ENCODE peak calls at places on chromosomes 7 and 10, in four cellular contexts. C is spleen, T is uterus, G is GM12891. B is an unnamed sample.

GRCh38 chr10:37566336-37566735 is 291.1 kb downstream of the ZNF248 start:
- DNase-seq in C (no peak), T (no peak), G (no peak), B (no peak)

GRCh38 chr10:59622320-59622901 is 87.2 kb downstream of the SLC16A9 start:
- DNase-seq in C (no peak), T (peak), G (no peak), B (peak)

GRCh38 chr7:43112941-43113621 is 634 bp downstream of the HECW1 start:
- DNase-seq in C (no peak), T (peak), G (peak), B (no peak)

GRCh38 chr7:4430227-4430626 is 251.9 kb upstream of the FOXK1 start:
- DNase-seq in C (no peak), T (no peak), G (no peak), B (no peak)

GRCh38 chr10:71342850-71343773 is 24.1 kb downstream of the SLC29A3 start:
- DNase-seq in C (no peak), T (no peak), G (no peak), B (peak)

GRCh38 chr7:100679129-100679926 is 5.8 kb downstream of the GNB2 start:
- DNase-seq in C (peak), T (no peak), G (peak), B (no peak)

GRCh38 chr7:104956753-104957450 is 57.1 kb upstream of the KMT2E start:
- DNase-seq in C (no peak), T (no peak), G (peak), B (no peak)

GRCh38 chr7:155590215-155591023 is 44.1 kb upstream of the CNPY1 start:
- DNase-seq in C (peak), T (no peak), G (no peak), B (peak)

GRCh38 chr7:70043139-70043538 is 444.9 kb downstream of the AUTS2 start:
- DNase-seq in C (no peak), T (no peak), G (no peak), B (no peak)

GRCh38 chr7:137032436-137032835 is 164.0 kb downstream of the CHRM2 start:
- DNase-seq in C (no peak), T (no peak), G (no peak), B (no peak)

GRCh38 chr7:55912748-55913158 is 25.5 kb downstream of the ZNF713 start:
- DNase-seq in C (no peak), T (no peak), G (no peak), B (no peak)

GRCh38 chr7:66939325-66939724 is 18.3 kb downstream of the TMEM248 start:
- DNase-seq in C (no peak), T (no peak), G (no peak), B (no peak)

GRCh38 chr10:126135177-126135576 is 238.8 kb downstream of the FANK1 start:
- DNase-seq in C (no peak), T (no peak), G (no peak), B (no peak)

GRCh38 chr7:39921505-39922250 is 28.4 kb upstream of the CDK13 start:
- DNase-seq in C (no peak), T (no peak), G (no peak), B (no peak)

GRCh38 chr10:122504551-122504950 is 43.2 kb downstream of the HTRA1 start:
- DNase-seq in C (no peak), T (peak), G (no peak), B (no peak)

GRCh38 chr7:38317457-38318037 is 44.1 kb upstream of the TARP start:
- DNase-seq in C (peak), T (no peak), G (no peak), B (no peak)

GRCh38 chr10:60291354-60291930 is 98.2 kb downstream of the ANK3 start:
- DNase-seq in C (no peak), T (no peak), G (no peak), B (no peak)

GRCh38 chr7:84216477-84216876 is 21.9 kb upstream of the SEMA3A start:
- DNase-seq in C (no peak), T (no peak), G (no peak), B (no peak)

GRCh38 chr7:46389131-46389530 is 468.1 kb upstream of the IGFBP3 start:
- DNase-seq in C (no peak), T (no peak), G (no peak), B (no peak)

GRCh38 chr10:123101844-123102243 is 33.9 kb upstream of the HMX3 start:
- DNase-seq in C (no peak), T (no peak), G (no peak), B (no peak)

DNA sequence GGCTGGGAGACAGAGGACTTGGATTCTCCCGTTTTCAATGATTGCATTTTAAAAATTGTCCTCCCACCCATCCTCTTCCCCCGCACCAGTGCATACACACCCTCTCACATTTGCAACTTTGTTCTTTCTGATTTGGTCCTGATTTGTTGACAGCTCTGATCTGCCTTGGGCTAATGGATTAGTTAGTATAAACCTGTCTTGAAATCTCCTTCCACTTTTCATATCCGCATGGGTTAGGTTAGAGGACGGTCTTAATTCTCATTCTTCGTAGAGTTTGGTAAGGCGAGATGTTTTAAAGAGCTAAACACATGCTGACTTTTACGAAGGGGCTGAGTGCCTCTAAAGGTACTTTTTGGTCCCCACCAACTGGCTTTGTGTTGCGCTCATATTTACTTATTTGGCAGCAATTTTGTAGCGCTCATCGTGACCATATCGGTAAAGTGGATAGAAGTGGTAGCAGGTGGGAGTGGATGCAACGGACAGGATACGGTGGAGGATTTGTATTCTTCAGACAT is 1.1 kb downstream of the AHR start:
- DNase-seq in C (no peak), T (no peak), G (no peak), B (peak)
- TF ChIP-seq POLR2A in C (no peak), T (no peak), G (no peak), B (no peak)

GRCh38 chr10:132458595-132459251 is 61.7 kb downstream of the PWWP2B start:
- DNase-seq in C (peak), T (peak), G (peak), B (peak)
- TF ChIP-seq POLR2A in C (no peak), T (no peak), G (no peak), B (no peak)

GRCh38 chr10:17228081-17229015 is at the start of gene VIM:
- DNase-seq in C (peak), T (peak), G (no peak), B (peak)
- TF ChIP-seq POLR2A in C (peak), T (peak), G (no peak), B (no peak)

GRCh38 chr7:113912881-113913280 is 5.9 kb downstream of the PPP1R3A start:
- DNase-seq in C (no peak), T (no peak), G (no peak), B (no peak)
- TF ChIP-seq POLR2A in C (no peak), T (no peak), G (no peak), B (no peak)

B was measured in erythroblast.